ENCODE peak calls at places on chromosomes 4 and X, in five cellular contexts. R, P, B, U and H are unnamed samples. For H3K27me3, the result is how much of the 10 kb centered on the place peaks cover.

GRCh38 chr4:145230726-145231125 is 50.3 kb upstream of the OTUD4 start:
- DNase-seq in R (no peak), P (no peak), B (no peak), U (no peak), H (peak)

GRCh38 chr4:122673252-122673651 is 52.4 kb upstream of the IL21 start:
- DNase-seq in R (no peak), P (no peak), B (no peak), U (no peak), H (no peak)

GRCh38 chr4:75715105-75715799 is 9.1 kb upstream of the USO1 start:
- DNase-seq in R (no peak), P (no peak), B (no peak), U (no peak), H (no peak)

GRCh38 chr4:99816611-99817309 is at the start of gene DAPP1:
- DNase-seq in R (no peak), P (no peak), B (peak), U (peak), H (no peak)

GRCh38 chrX:110563276-110563675 is 204.6 kb downstream of the RTL9 start:
- DNase-seq in R (no peak), P (no peak), B (no peak), U (no peak), H (peak)

GRCh38 chrX:119853449-119853848 is 686 bp upstream of the UPF3B start:
- DNase-seq in R (peak), P (no peak), B (no peak), U (no peak), H (no peak)

GRCh38 chr4:3520276-3520675 is 11.9 kb downstream of the LRPAP1 start:
- DNase-seq in R (no peak), P (no peak), B (no peak), U (peak), H (no peak)

GRCh38 chr4:148778980-148779675 is 336.9 kb upstream of the NR3C2 start:
- DNase-seq in R (no peak), P (no peak), B (no peak), U (no peak), H (no peak)

GRCh38 chr4:52864816-52865215 is 2.7 kb downstream of the RASL11B start:
- DNase-seq in R (peak), P (no peak), B (no peak), U (no peak), H (no peak)

GRCh38 chr4:143653031-143653430 is 47.4 kb downstream of the FREM3 start:
- DNase-seq in R (no peak), P (no peak), B (no peak), U (no peak), H (no peak)

GRCh38 chr4:173235050-173235449 is 66.4 kb downstream of the GALNT7 start:
- DNase-seq in R (no peak), P (no peak), B (no peak), U (no peak), H (no peak)

GRCh38 chrX:18945488-18945887 is 38.4 kb downstream of the PHKA2 start:
- DNase-seq in R (no peak), P (no peak), B (no peak), U (no peak), H (no peak)

GRCh38 chr4:112916868-112917267 is 132.6 kb upstream of the ANK2 start:
- DNase-seq in R (no peak), P (no peak), B (no peak), U (no peak), H (no peak)

GRCh38 chr4:152709675-152710438 is 30.1 kb upstream of the TMEM154 start:
- DNase-seq in R (no peak), P (no peak), B (no peak), U (no peak), H (no peak)

GRCh38 chr4:85677286-85677685 is 202.3 kb downstream of the ARHGAP24 start:
- DNase-seq in R (no peak), P (no peak), B (no peak), U (no peak), H (no peak)

GRCh38 chr4:86338989-86339388 is 20.9 kb downstream of the MAPK10 start:
- DNase-seq in R (no peak), P (peak), B (peak), U (no peak), H (peak)

GRCh38 chr4:54800831-54801530 is 143.2 kb downstream of the KIT start:
- DNase-seq in R (no peak), P (no peak), B (no peak), U (no peak), H (no peak)

GRCh38 chrX:20071511-20072079 is 45.1 kb downstream of the MAP7D2 start:
- DNase-seq in R (no peak), P (no peak), B (no peak), U (no peak), H (no peak)

GRCh38 chr4:138118270-138118669 is 123.9 kb downstream of the SLC7A11 start:
- DNase-seq in R (no peak), P (no peak), B (no peak), U (no peak), H (no peak)

GRCh38 chr4:109879636-109880314 is 31.9 kb downstream of the LRIT3 start:
- DNase-seq in R (no peak), P (no peak), B (no peak), U (no peak), H (no peak)

GRCh38 chr4:140343303-140343702 is 30.1 kb upstream of the SCOC start:
- DNase-seq in R (no peak), P (no peak), B (no peak), U (no peak), H (no peak)

GRCh38 chrX:102846544-102847236 is 90.4 kb upstream of the RAB40AL start:
- DNase-seq in R (no peak), P (no peak), B (no peak), U (no peak), H (no peak)

GRCh38 chr4:149144060-149144459 is 671.6 kb downstream of the IQCM start:
- DNase-seq in R (no peak), P (no peak), B (no peak), U (no peak), H (no peak)

GRCh38 chrX:9865804-9866471 is 79.7 kb downstream of the SHROOM2 start:
- DNase-seq in R (no peak), P (no peak), B (no peak), U (no peak), H (no peak)

GRCh38 chr4:39134674-39135073 is 47.7 kb upstream of the WDR19 start:
- DNase-seq in R (no peak), P (no peak), B (no peak), U (no peak), H (no peak)

GRCh38 chrX:119816300-119816699 is 24.9 kb upstream of the RPL39 start:
- DNase-seq in R (no peak), P (no peak), B (no peak), U (no peak), H (no peak)

GRCh38 chrX:39985551-39985950 is 112.2 kb downstream of the BCOR start:
- DNase-seq in R (no peak), P (no peak), B (no peak), U (no peak), H (no peak)

GRCh38 chr4:41839945-41840854 is 91.7 kb upstream of the PHOX2B start:
- DNase-seq in R (no peak), P (no peak), B (no peak), U (no peak), H (no peak)

GRCh38 chrX:69387559-69388487 is 116.3 kb upstream of the NALF2 start:
- DNase-seq in R (peak), P (peak), B (no peak), U (no peak), H (peak)

GRCh38 chrX:9164535-9165425 is 130.9 kb upstream of the FAM9B start:
- DNase-seq in R (no peak), P (no peak), B (no peak), U (no peak), H (no peak)

GRCh38 chrX:134868766-134869495 is 121.9 kb upstream of the SMIM10 start:
- DNase-seq in R (no peak), P (no peak), B (no peak), U (no peak), H (peak)

GRCh38 chrX:136162827-136163427 is 15.6 kb downstream of the FHL1 start:
- DNase-seq in R (peak), P (no peak), B (peak), U (peak), H (peak)

GRCh38 chrX:115940888-115941332 is 229.6 kb upstream of the AGTR2 start:
- DNase-seq in R (no peak), P (peak), B (peak), U (no peak), H (no peak)

GRCh38 chr4:89469930-89470375 is 162.4 kb upstream of the GPRIN3 start:
- DNase-seq in R (no peak), P (no peak), B (no peak), U (no peak), H (peak)

GRCh38 chrX:129553619-129554288 is 13.7 kb downstream of the OCRL start:
- DNase-seq in R (no peak), P (no peak), B (no peak), U (no peak), H (no peak)

GRCh38 chr4:87632469-87632868 is 17.6 kb upstream of the DMP1 start:
- DNase-seq in R (no peak), P (no peak), B (no peak), U (no peak), H (no peak)

DNA sequence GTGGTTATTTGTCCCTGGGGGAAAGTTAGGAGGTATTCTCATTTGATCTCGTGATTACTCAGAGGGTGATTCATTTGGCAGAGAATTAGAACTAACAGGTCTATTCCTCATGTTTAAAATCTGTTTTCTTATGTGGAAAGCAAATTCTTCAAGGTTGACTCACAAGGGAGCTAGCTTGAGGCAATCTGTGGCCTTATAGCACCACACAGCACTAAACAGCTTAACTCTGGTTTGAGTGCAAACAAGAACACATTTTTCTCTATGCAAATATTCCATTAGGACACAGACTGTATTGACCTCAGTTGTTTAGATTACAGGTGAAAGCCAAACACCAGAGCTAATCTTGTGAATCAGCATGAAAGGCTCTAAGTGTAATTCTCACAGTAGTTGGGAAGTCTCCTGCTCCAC is 694.4 kb upstream of the POU3F4 start:
- DNase-seq in R (no peak), P (no peak), B (no peak), U (no peak), H (peak)
- H3K27me3 ChIP-seq in R (under half), P (under half), B (under half), U (under half), H (under half)

DNA sequence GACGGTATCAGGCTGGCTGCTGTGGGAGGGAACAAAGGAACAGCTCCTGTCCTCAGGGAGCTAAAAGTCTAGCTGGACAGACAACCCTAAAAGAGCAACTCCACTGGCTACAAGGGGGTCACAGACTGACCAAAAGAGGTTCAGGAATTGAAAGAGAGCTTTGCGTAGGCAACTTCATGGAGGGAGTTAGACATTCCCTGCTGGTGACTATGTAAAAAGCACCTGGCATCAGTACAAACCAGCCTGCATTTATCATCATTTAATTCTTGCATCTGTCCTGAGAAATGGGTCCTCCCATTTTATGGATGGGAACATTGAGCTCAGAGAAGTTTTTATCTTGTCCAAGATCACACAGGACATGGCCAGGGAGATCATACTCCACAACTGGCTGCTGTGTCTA is 1.4 kb upstream of the LGI2 start:
- DNase-seq in R (no peak), P (no peak), B (no peak), U (no peak), H (no peak)
- H3K27me3 ChIP-seq in R (under half), P (under half), B (under half), U (under half), H (under half)

GRCh38 chr4:8071741-8072140 is 86.9 kb downstream of the ABLIM2 start:
- DNase-seq in R (no peak), P (no peak), B (no peak), U (no peak), H (no peak)

GRCh38 chr4:8070751-8071718 is 87.6 kb downstream of the ABLIM2 start:
- DNase-seq in R (no peak), P (no peak), B (no peak), U (no peak), H (no peak)

GRCh38 chr4:8076023-8076422 is 82.6 kb downstream of the ABLIM2 start:
- DNase-seq in R (no peak), P (no peak), B (no peak), U (no peak), H (no peak)

GRCh38 chr4:8072235-8072968 is 86.2 kb downstream of the ABLIM2 start:
- DNase-seq in R (no peak), P (no peak), B (no peak), U (no peak), H (no peak)

DNA sequence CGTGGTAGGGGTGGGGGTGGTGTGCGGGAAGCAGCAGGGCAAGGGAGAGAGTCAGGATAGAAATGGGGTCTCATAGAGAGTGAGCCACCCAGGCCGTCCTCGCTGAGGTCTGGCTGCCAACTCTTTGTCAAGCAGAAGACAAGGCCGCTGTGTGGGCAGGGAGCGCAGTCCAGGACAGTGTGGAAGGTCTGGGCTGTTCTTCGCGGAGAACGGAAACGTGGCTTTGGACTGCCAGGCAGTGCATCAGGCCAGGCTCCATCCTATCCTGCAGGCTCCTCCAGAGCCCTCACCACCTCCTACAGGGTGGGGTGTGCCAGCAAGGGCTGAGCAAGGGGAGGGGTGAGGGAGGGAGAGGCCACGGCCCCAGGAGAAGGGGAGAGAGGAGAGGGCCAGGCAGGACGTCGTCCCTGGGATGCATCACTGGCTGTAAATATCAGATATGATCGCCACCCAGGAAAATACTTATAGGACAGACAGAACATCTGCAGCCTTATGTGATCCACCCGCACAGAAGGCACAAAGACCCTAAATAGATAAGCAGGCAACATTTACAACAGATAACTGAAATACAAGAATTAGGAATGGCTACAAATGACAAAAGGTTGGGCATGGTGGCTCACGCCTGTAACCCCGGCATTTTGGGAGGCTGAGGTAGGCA is 85.3 kb downstream of the ABLIM2 start:
- DNase-seq in R (no peak), P (no peak), B (no peak), U (no peak), H (no peak)
- H3K27me3 ChIP-seq in R (under half), P (under half), B (under half), U (under half), H (under half)

DNA sequence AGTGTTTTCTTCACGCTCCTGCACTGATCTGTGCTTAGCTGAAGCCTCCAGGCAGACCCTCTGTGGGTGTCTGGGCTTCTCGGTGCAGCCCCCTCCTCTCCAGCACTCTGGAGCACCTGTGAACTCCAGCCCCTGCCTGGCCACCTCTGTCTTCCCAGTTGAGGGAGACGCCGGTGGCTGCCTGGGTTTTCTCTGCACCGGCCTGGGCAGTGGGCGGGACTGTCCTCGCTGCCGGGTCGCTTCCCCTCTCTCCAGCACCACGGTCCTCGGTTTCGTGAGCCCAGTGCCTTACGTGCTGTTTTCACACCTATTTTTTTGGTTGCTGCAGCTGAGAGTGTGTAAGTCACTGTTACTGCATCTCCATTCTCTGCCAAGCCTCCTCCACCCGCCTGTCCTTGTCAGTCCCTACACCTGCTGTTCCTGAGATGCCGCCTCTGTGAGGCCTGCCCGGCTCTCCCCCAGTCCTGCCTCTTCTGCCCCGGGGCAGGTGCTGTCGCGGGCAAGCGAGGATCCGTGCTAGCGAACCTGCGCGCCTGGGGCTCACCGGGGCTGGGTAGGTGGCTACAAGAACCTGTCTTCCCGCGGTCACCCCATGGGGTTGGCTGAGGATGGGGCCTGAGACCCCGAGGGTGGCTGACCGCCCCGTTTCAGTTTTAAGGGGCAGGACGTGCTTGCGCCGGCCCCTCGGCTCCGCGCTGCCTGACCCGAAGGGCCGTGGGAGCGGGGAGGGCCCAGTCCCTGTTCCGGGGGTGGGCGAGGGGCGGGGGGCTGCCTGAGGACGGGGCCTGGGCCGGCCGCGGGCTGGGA is 2.4 kb upstream of the FGFRL1 start:
- DNase-seq in R (no peak), P (no peak), B (no peak), U (peak), H (no peak)
- H3K27me3 ChIP-seq in R (under half), P (under half), B (under half), U (under half), H (under half)

GRCh38 chr4:8101796-8102355 is 56.7 kb downstream of the ABLIM2 start:
- DNase-seq in R (no peak), P (no peak), B (no peak), U (no peak), H (no peak)

GRCh38 chr4:8102831-8103230 is 55.8 kb downstream of the ABLIM2 start:
- DNase-seq in R (no peak), P (no peak), B (no peak), U (no peak), H (no peak)

GRCh38 chr4:8100696-8101095 is 57.9 kb downstream of the ABLIM2 start:
- DNase-seq in R (no peak), P (no peak), B (no peak), U (no peak), H (no peak)

GRCh38 chr4:8099981-8100464 is 58.6 kb downstream of the ABLIM2 start:
- DNase-seq in R (peak), P (no peak), B (no peak), U (no peak), H (no peak)

GRCh38 chr4:8101213-8101781 is 57.3 kb downstream of the ABLIM2 start:
- DNase-seq in R (peak), P (peak), B (no peak), U (no peak), H (no peak)
- H3K27me3 ChIP-seq in R (under half), P (under half), B (under half), U (under half), H (under half)

GRCh38 chrX:74535633-74536141 is 78.7 kb downstream of the RLIM start:
- DNase-seq in R (peak), P (peak), B (peak), U (peak), H (peak)
- H3K27me3 ChIP-seq in R (under half), P (under half), B (under half), U (under half), H (under half)

GRCh38 chrX:153644356-153645125 is 2.5 kb upstream of the DUSP9 start:
- DNase-seq in R (no peak), P (peak), B (no peak), U (no peak), H (no peak)

GRCh38 chrX:153647461-153648357 is 706 bp downstream of the DUSP9 start:
- DNase-seq in R (no peak), P (peak), B (no peak), U (no peak), H (no peak)

GRCh38 chrX:153646620-153647373 is at the start of gene DUSP9:
- DNase-seq in R (peak), P (peak), B (no peak), U (no peak), H (peak)

GRCh38 chrX:153645151-153645550 is 1.9 kb upstream of the DUSP9 start:
- DNase-seq in R (no peak), P (no peak), B (no peak), U (no peak), H (no peak)

GRCh38 chrX:153645921-153646481 is 1.0 kb upstream of the DUSP9 start:
- DNase-seq in R (no peak), P (no peak), B (no peak), U (no peak), H (no peak)
- H3K27me3 ChIP-seq in R (under half), P (under half), B (under half), U (under half), H (under half)